ENCODE peak calls at places on chromosomes 5 and 9, in seven cellular contexts. P is iPS-NIHi11; Z is CD4-positive, alpha-beta T cell; L is progenitor cell of endocrine pancreas; H is activated CD8-positive, alpha-beta memory T cell treated with anti-CD3 and anti-CD28 coated beads, Interleukin-2, amount 50 U/mL, for 48 hours; C is renal cortical epithelial cell; V is HTR-8/SVneo. G is an unnamed sample.

GRCh38 chr5:4911646-4912403 is 228.3 kb upstream of the ADAMTS16 start:
- DNase-seq in H (no peak), Z (no peak), L (no peak), P (no peak), V (no peak), C (no peak), G (no peak)

GRCh38 chr5:95984287-95984938 is 22.8 kb upstream of the ELL2 start:
- DNase-seq in Z (no peak), C (peak), L (no peak), H (no peak), P (no peak), V (no peak), G (no peak)

GRCh38 chr9:126614088-126614454 is 343 bp downstream of the LMX1B start:
- DNase-seq in V (no peak), P (peak), Z (peak), C (no peak), H (no peak), L (no peak), G (peak)

GRCh38 chr9:95065224-95065623 is 252.3 kb downstream of the FANCC start:
- DNase-seq in C (no peak), V (no peak), Z (no peak), P (no peak), H (no peak), L (no peak), G (no peak)

GRCh38 chr5:167753725-167754490 is 537.5 kb upstream of the WWC1 start:
- DNase-seq in H (no peak), C (no peak), V (no peak), Z (no peak), L (no peak), P (no peak), G (no peak)

GRCh38 chr9:137168907-137169763 is 716 bp downstream of the LRRC26 start:
- DNase-seq in P (peak), Z (no peak), C (no peak), L (peak), H (no peak), V (peak), G (peak)

GRCh38 chr9:122219856-122220672 is 8.7 kb downstream of the LHX6 start:
- DNase-seq in H (no peak), L (no peak), Z (no peak), P (no peak), V (no peak), C (no peak), G (no peak)

GRCh38 chr5:77015938-77016569 is 14.2 kb upstream of the AGGF1 start:
- DNase-seq in C (peak), H (no peak), P (peak), V (peak), L (no peak), Z (no peak), G (peak)

GRCh38 chr5:176320577-176320976 is 41.0 kb downstream of the KIAA1191 start:
- DNase-seq in Z (no peak), P (no peak), C (no peak), V (no peak), L (no peak), H (no peak), G (no peak)

GRCh38 chr9:38284039-38284767 is 108.3 kb upstream of the ALDH1B1 start:
- DNase-seq in H (no peak), P (peak), L (no peak), Z (no peak), C (no peak), V (no peak), G (no peak)

GRCh38 chr5:31232273-31232888 is 38.9 kb downstream of the CDH6 start:
- DNase-seq in V (peak), L (no peak), C (peak), P (peak), Z (no peak), H (no peak), G (peak)

GRCh38 chr5:2797160-2797559 is 45.7 kb upstream of the IRX2 start:
- DNase-seq in H (no peak), V (no peak), L (no peak), Z (no peak), C (no peak), P (no peak), G (peak)

GRCh38 chr5:14882658-14883580 is 11.3 kb upstream of the ANKH start:
- DNase-seq in V (no peak), L (no peak), H (no peak), C (no peak), Z (no peak), P (no peak), G (no peak)

GRCh38 chr9:19466268-19466639 is 57.4 kb downstream of the ACER2 start:
- DNase-seq in L (no peak), Z (no peak), H (no peak), P (no peak), V (no peak), C (no peak), G (no peak)

GRCh38 chr9:127848756-127849504 is 5.5 kb downstream of the ENG start:
- DNase-seq in L (no peak), P (no peak), C (no peak), H (no peak), Z (no peak), V (no peak), G (no peak)

GRCh38 chr9:136332482-136332983 is 5.2 kb downstream of the GPSM1 start:
- DNase-seq in L (no peak), H (no peak), V (no peak), P (no peak), C (no peak), Z (no peak), G (no peak)

GRCh38 chr9:135559606-135560005 is 1.9 kb upstream of the PAEP start:
- DNase-seq in Z (no peak), H (no peak), L (no peak), V (no peak), P (no peak), C (no peak), G (no peak)

GRCh38 chr9:105103776-105104175 is 140.7 kb upstream of the SLC44A1 start:
- DNase-seq in L (no peak), Z (no peak), V (no peak), C (peak), H (no peak), P (no peak), G (no peak)

GRCh38 chr9:96484521-96484931 is 34.6 kb downstream of the HABP4 start:
- DNase-seq in L (no peak), P (no peak), V (no peak), C (no peak), Z (no peak), H (no peak), G (no peak)

GRCh38 chr9:91055845-91056244 is 254.2 kb downstream of the SYK start:
- DNase-seq in C (no peak), L (no peak), P (no peak), Z (no peak), V (no peak), H (no peak), G (no peak)

GRCh38 chr9:87714819-87715218 is 11.1 kb upstream of the CTSL start:
- DNase-seq in V (no peak), H (no peak), L (no peak), Z (no peak), C (peak), P (no peak), G (no peak)

GRCh38 chr5:120684213-120684612 is 220.1 kb downstream of the PRR16 start:
- DNase-seq in P (no peak), H (no peak), Z (no peak), C (peak), V (no peak), L (no peak), G (no peak)

GRCh38 chr5:123561230-123561629 is 49.3 kb downstream of the CSNK1G3 start:
- DNase-seq in V (no peak), H (no peak), C (no peak), Z (no peak), P (no peak), L (no peak), G (no peak)

GRCh38 chr9:137052293-137052692 is 1.6 kb downstream of the ENTPD2 start:
- DNase-seq in V (no peak), Z (no peak), P (no peak), C (no peak), H (no peak), L (no peak), G (no peak)

GRCh38 chr9:134624827-134625181 is 16.8 kb upstream of the COL5A1 start:
- DNase-seq in H (no peak), P (no peak), V (peak), C (no peak), L (no peak), Z (no peak), G (peak)

GRCh38 chr5:86623785-86624483 is 6.2 kb downstream of the COX7C start:
- DNase-seq in V (no peak), H (no peak), L (no peak), C (no peak), P (no peak), Z (no peak), G (no peak)

GRCh38 chr5:151095341-151096000 is 14.6 kb upstream of the TNIP1 start:
- DNase-seq in C (peak), H (no peak), P (no peak), V (no peak), Z (no peak), L (no peak), G (peak)

GRCh38 chr9:105146677-105147076 is 97.8 kb upstream of the SLC44A1 start:
- DNase-seq in V (no peak), Z (no peak), L (no peak), P (no peak), H (peak), C (no peak), G (no peak)

GRCh38 chr5:59873113-59873512 is 20.4 kb downstream of the PDE4D start:
- DNase-seq in V (peak), Z (no peak), H (no peak), C (peak), L (no peak), P (no peak), G (no peak)

GRCh38 chr5:73902327-73903051 is 276.5 kb downstream of the ARHGEF28 start:
- DNase-seq in H (no peak), L (no peak), C (peak), Z (no peak), V (peak), P (peak), G (peak)

GRCh38 chr9:110058304-110058953 is 149.5 kb downstream of the C9orf152 start:
- DNase-seq in H (no peak), P (peak), V (peak), Z (peak), C (peak), L (peak), G (peak)

GRCh38 chr9:127612993-127613954 is 1.2 kb downstream of the STXBP1 start:
- DNase-seq in C (no peak), H (peak), V (peak), Z (peak), L (peak), P (peak), G (peak)

GRCh38 chr9:131010482-131011273 is 1.7 kb downstream of the LAMC3 start:
- DNase-seq in V (no peak), C (no peak), P (no peak), L (no peak), H (no peak), Z (no peak), G (no peak)

GRCh38 chr9:104635471-104635870 is 17.5 kb upstream of the OR13C9 start:
- DNase-seq in C (no peak), H (no peak), Z (no peak), V (no peak), L (no peak), P (no peak), G (no peak)

G was measured in SW480.